ENCODE peak calls at places on chromosomes 1 and 21, in five cellular contexts. I is NB4, C is OCI-LY7, L is type B pancreatic cell, A is lower leg skin. W is an unnamed sample.

GRCh38 chr1:94020764-94021579 is 100.0 kb downstream of the ABCA4 start:
- DNase-seq in I (no peak), C (no peak), L (no peak), A (no peak), W (no peak)

GRCh38 chr1:152752225-152752624 is 5.6 kb upstream of the KPRP start:
- DNase-seq in I (no peak), C (no peak), L (no peak), A (no peak), W (no peak)

GRCh38 chr1:46096269-46097148 is 35.9 kb downstream of the PIK3R3 start:
- DNase-seq in I (no peak), C (peak; percentile 26), L (no peak), A (no peak), W (no peak)

GRCh38 chr1:208088319-208088718 is 155.9 kb downstream of the PLXNA2 start:
- DNase-seq in I (no peak), C (no peak), L (no peak), A (no peak), W (peak; percentile 55)

GRCh38 chr1:3249236-3249845 is 180.3 kb downstream of the PRDM16 start:
- DNase-seq in I (no peak), C (no peak), L (no peak), A (no peak), W (no peak)

GRCh38 chr21:36422279-36423098 is 37.3 kb downstream of the CHAF1B start:
- DNase-seq in I (peak; percentile 75), C (peak; percentile 53), L (no peak), A (no peak), W (peak; percentile 59)

GRCh38 chr1:179177182-179177581 is 52.3 kb downstream of the ABL2 start:
- DNase-seq in I (no peak), C (no peak), L (no peak), A (no peak), W (no peak)

GRCh38 chr1:39453603-39454002 is 37.8 kb upstream of the BMP8A start:
- DNase-seq in I (no peak), C (no peak), L (no peak), A (peak; percentile 87), W (no peak)

GRCh38 chr1:214123061-214123784 is 135.4 kb downstream of the PROX1 start:
- DNase-seq in I (peak; percentile 49), C (peak; percentile 32), L (no peak), A (no peak), W (peak; percentile 15)

GRCh38 chr1:162213281-162213909 is 143.9 kb downstream of the NOS1AP start:
- DNase-seq in I (no peak), C (no peak), L (no peak), A (no peak), W (no peak)

GRCh38 chr1:145963218-145964019 is 956 bp downstream of the ANKRD34A start:
- DNase-seq in I (no peak), C (no peak), L (no peak), A (peak; percentile 63), W (no peak)

GRCh38 chr1:118958937-118959631 is 29.1 kb downstream of the TBX15 start:
- DNase-seq in I (no peak), C (peak; percentile 79), L (no peak), A (no peak), W (no peak)

GRCh38 chr1:101239095-101240040 is 2.5 kb downstream of the S1PR1 start:
- DNase-seq in I (peak; percentile 63), C (no peak), L (no peak), A (no peak), W (peak; percentile 85)

GRCh38 chr1:941588-942383 is 17.3 kb downstream of the NOC2L start:
- DNase-seq in I (peak; percentile 76), C (no peak), L (peak; percentile 89), A (no peak), W (peak; percentile 50)

GRCh38 chr1:66770240-66770639 is 18.0 kb downstream of the DYNLT5 start:
- DNase-seq in I (no peak), C (no peak), L (no peak), A (no peak), W (no peak)

GRCh38 chr1:245590726-245591125 is 435.9 kb downstream of the KIF26B start:
- DNase-seq in I (no peak), C (no peak), L (no peak), A (peak; percentile 43), W (no peak)

GRCh38 chr1:198399452-198399851 is 141.0 kb downstream of the ATP6V1G3 start:
- DNase-seq in I (no peak), C (no peak), L (no peak), A (no peak), W (no peak)

GRCh38 chr1:200624679-200625335 is 4.3 kb upstream of the KIF14 start:
- DNase-seq in I (no peak), C (no peak), L (no peak), A (no peak), W (no peak)

GRCh38 chr1:158998781-158999161 is 10.9 kb upstream of the IFI16 start:
- DNase-seq in I (peak; percentile 76), C (peak; percentile 79), L (no peak), A (no peak), W (peak; percentile 62)

GRCh38 chr1:154272999-154273563 is 652 bp downstream of the HAX1 start:
- DNase-seq in I (no peak), C (no peak), L (no peak), A (no peak), W (no peak)

GRCh38 chr1:161440312-161440894 is 64.9 kb upstream of the FCGR2A start:
- DNase-seq in I (peak; percentile 89), C (peak; percentile 88), L (peak; percentile 76), A (peak; percentile 86), W (peak; percentile 78)

GRCh38 chr1:226128487-226129075 is 58.0 kb downstream of the ACBD3 start:
- DNase-seq in I (no peak), C (no peak), L (no peak), A (peak; percentile 71), W (no peak)

GRCh38 chr1:171769171-171769570 is 12.3 kb upstream of the METTL13 start:
- DNase-seq in I (no peak), C (no peak), L (no peak), A (no peak), W (no peak)

GRCh38 chr1:233094269-233094668 is 143.9 kb downstream of the NTPCR start:
- DNase-seq in I (no peak), C (no peak), L (no peak), A (no peak), W (no peak)

GRCh38 chr21:44054710-44055109 is 42.6 kb downstream of the TRAPPC10 start:
- DNase-seq in I (no peak), C (no peak), L (no peak), A (peak; percentile 45), W (no peak)

GRCh38 chr1:7230121-7230895 is 445.1 kb downstream of the CAMTA1 start:
- DNase-seq in I (no peak), C (no peak), L (peak; percentile 67), A (peak; percentile 53), W (no peak)

GRCh38 chr1:179445593-179445992 is 79.8 kb downstream of the AXDND1 start:
- DNase-seq in I (no peak), C (no peak), L (no peak), A (no peak), W (no peak)

GRCh38 chr1:183892351-183892793 is 87.5 kb downstream of the RGL1 start:
- DNase-seq in I (peak; percentile 36), C (no peak), L (no peak), A (no peak), W (no peak)

GRCh38 chr1:46535063-46535462 is 16.4 kb downstream of the KNCN start:
- DNase-seq in I (peak; percentile 51), C (peak; percentile 32), L (no peak), A (no peak), W (peak; percentile 58)

GRCh38 chr1:68233202-68233601 is 879 bp upstream of the WLS start:
- DNase-seq in I (no peak), C (no peak), L (no peak), A (no peak), W (no peak)

GRCh38 chr21:42833439-42833815 is 45.9 kb downstream of the WDR4 start:
- DNase-seq in I (peak; percentile 75), C (peak; percentile 64), L (no peak), A (peak; percentile 65), W (peak; percentile 81)

GRCh38 chr1:205870236-205870635 is 20.3 kb upstream of the PM20D1 start:
- DNase-seq in I (no peak), C (no peak), L (no peak), A (no peak), W (no peak)

GRCh38 chr1:21926814-21927530 is 10.1 kb downstream of the HSPG2 start:
- DNase-seq in I (no peak), C (no peak), L (no peak), A (no peak), W (no peak)

DNA sequence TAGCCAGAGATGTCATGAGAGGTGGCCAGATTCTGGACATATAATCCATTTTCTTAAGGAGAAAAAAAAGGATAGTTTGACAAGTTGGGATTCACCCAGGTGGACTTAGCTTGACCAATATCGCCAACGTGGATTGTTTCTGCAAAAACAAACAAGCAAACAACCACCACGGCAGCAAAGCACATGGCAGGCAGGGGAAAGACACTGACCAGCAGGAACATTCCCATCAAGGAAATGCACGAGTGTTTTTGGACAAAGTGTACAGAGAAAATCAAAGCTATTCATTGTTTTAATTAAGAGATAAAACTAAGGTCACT is 9.1 kb upstream of the PLA2G2C start:
- DNase-seq in I (no peak), C (no peak), L (no peak), A (no peak), W (no peak)
- TF ChIP-seq CTCF in I (no peak), C (peak; percentile 62), L (peak; percentile 31), A (no peak), W (peak; percentile 53)

DNA sequence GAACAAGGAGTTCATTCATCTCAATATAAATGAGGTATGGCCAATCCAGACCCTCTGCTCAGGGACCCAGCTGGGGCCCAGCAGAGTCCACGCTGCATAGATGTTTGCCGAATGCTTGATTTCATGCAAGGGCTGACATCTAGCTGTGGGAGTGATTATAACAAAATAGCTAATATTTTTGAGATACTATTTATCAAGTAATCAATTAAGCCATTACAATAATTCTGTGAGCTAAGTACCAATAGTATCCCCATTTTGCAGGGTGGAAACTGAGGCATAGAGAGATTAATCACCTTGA is 50.9 kb downstream of the CAPN9 start:
- DNase-seq in I (no peak), C (no peak), L (no peak), A (no peak), W (no peak)
- TF ChIP-seq CTCF in I (no peak), C (peak; percentile 10), L (peak; percentile 22), A (no peak), W (no peak)

GRCh38 chr1:210711825-210712224 is 383.1 kb downstream of the HHAT start:
- DNase-seq in I (no peak), C (no peak), L (no peak), A (no peak), W (no peak)
- TF ChIP-seq CTCF in I (no peak), C (no peak), L (peak; percentile 19), A (no peak), W (no peak)

DNA sequence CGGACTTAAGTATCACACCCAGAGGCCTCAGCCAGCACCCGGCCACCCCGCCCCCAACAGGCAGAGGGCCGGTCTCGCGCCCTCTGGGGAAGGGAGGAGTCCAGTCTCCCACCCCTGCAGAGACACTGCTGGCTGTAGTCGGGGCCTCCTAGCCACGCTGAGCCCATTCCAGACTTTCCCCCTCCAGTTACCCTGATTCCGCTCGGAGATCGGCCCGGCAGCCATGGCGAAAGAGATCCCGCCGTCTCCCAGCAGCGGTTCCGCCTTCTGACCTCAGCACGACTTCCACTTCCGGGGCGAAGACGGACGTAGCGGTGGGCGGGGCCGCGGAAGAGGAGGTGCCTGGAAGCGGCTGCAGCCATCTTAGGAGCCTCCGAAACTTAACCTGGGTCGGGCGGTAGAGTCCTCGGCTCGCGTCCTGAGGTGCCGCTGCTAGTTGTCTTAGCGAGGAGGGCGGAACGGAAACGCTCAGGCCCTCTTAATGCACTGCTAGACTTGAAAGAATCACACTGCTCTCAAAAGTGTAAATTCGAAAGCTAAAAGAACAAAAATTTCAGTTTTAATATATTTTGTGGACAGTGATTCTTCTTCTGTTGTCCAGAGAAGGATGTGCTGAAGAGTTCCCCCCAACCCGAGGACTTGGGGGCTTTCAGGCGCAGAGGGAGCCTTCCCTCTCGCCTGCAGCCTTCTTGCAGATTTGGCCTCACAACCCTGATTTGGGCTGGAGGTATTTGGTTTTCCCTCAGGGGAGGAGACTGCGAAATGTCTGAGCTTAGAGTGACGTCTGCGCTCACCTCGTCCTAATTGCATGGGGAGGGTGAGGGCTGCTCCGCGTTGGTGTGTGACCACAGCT is at the start of gene SF3B4:
- DNase-seq in I (peak; percentile 95), C (peak; percentile 96), L (peak; percentile 93), A (peak; percentile 99), W (peak; percentile 97)
- TF ChIP-seq CTCF in I (no peak), C (no peak), L (peak; percentile 17), A (no peak), W (no peak)

W was measured in activated CD8-positive, alpha-beta T cell treated with anti-CD3 and anti-CD28 coated beads for 36 hours.